ENCODE peak calls at places on chromosomes 2 and 18, in eight cellular contexts. B is left lung; P is B cell; Q is CD4-positive, CD25-positive, alpha-beta regulatory T cell; S is astrocyte of the spinal cord; N is ACHN; L is mesothelial cell of epicardium; W is NCI-H1436. U is an unnamed sample.

GRCh38 chr2:31090188-31090587 is 48.1 kb downstream of the GALNT14 start:
- DNase-seq in W (no peak), Q (no peak), S (no peak), L (no peak), P (no peak), B (no peak), N (no peak), U (no peak)

GRCh38 chr2:215698566-215698965 is 262.7 kb upstream of the FN1 start:
- DNase-seq in L (no peak), S (peak; percentile 95), P (no peak), Q (no peak), W (no peak), B (peak; percentile 58), N (peak; percentile 99), U (no peak)

GRCh38 chr18:55775972-55776371 is 188.0 kb upstream of the TCF4 start:
- DNase-seq in B (no peak), L (no peak), Q (no peak), P (no peak), N (no peak), S (no peak), W (no peak), U (no peak)

GRCh38 chr2:95760839-95761525 is 169.2 kb downstream of the TRIM43 start:
- DNase-seq in N (peak; percentile 67), B (no peak), P (no peak), Q (no peak), L (no peak), W (no peak), S (peak; percentile 70), U (no peak)

GRCh38 chr2:95166065-95166763 is 605 bp downstream of the ZNF2 start:
- DNase-seq in S (no peak), P (no peak), Q (no peak), L (no peak), W (no peak), N (peak; percentile 28), B (no peak), U (no peak)

GRCh38 chr2:85648619-85649018 is 19.4 kb downstream of the SFTPB start:
- DNase-seq in W (no peak), Q (no peak), B (no peak), P (no peak), N (peak; percentile 53), S (peak; percentile 58), L (no peak), U (no peak)

GRCh38 chr2:26792720-26793119 is 6.9 kb downstream of the CENPA start:
- DNase-seq in L (no peak), W (no peak), B (no peak), P (no peak), Q (no peak), N (no peak), S (no peak), U (no peak)

GRCh38 chr18:35172451-35173035 is 68.3 kb upstream of the ZNF397 start:
- DNase-seq in W (no peak), S (no peak), B (no peak), Q (no peak), N (no peak), L (no peak), P (no peak), U (no peak)

GRCh38 chr2:221629478-221629877 is 57.4 kb upstream of the EPHA4 start:
- DNase-seq in W (no peak), N (peak; percentile 89), B (no peak), S (peak; percentile 80), P (no peak), Q (no peak), L (no peak), U (no peak)

GRCh38 chr2:164879901-164880535 is 38.4 kb upstream of the COBLL1 start:
- DNase-seq in B (no peak), N (no peak), Q (no peak), S (no peak), P (no peak), L (no peak), W (no peak), U (no peak)

GRCh38 chr2:67631474-67631873 is 234.3 kb downstream of the ETAA1 start:
- DNase-seq in B (no peak), N (no peak), S (no peak), P (no peak), W (no peak), Q (no peak), L (no peak), U (no peak)

GRCh38 chr18:26057208-26057821 is 33.1 kb downstream of the SS18 start:
- DNase-seq in N (no peak), Q (no peak), W (no peak), B (no peak), P (no peak), S (peak; percentile 51), L (no peak), U (no peak)

GRCh38 chr2:215553946-215554345 is 118.1 kb upstream of the FN1 start:
- DNase-seq in Q (no peak), N (no peak), W (no peak), P (no peak), L (no peak), S (no peak), B (no peak), U (no peak)

GRCh38 chr18:35696307-35696706 is 114.8 kb downstream of the GALNT1 start:
- DNase-seq in P (no peak), Q (no peak), W (no peak), N (no peak), S (no peak), L (no peak), B (no peak), U (no peak)

GRCh38 chr18:58168986-58169385 is 125.0 kb downstream of the NEDD4L start:
- DNase-seq in B (no peak), W (no peak), N (no peak), P (no peak), S (no peak), Q (no peak), L (no peak), U (no peak)

GRCh38 chr2:127084611-127085031 is 22.3 kb downstream of the BIN1 start:
- DNase-seq in S (peak; percentile 37), L (no peak), W (no peak), N (no peak), B (no peak), Q (no peak), P (no peak), U (no peak)

U was measured in NCI-H146.